ENCODE peak calls at places on chromosomes 11 and 22, in seven cellular contexts. One of them, this sample, is unnamed.
A peak's percentile ranks its signal among the peaks of the same experiment; 100 is the strongest.

GRCh38 chr11:33868646-33869461 is 23.0 kb downstream of the LMO2 start:
- DNase-seq in SK-N-SH: no peak
- DNase-seq in HCT116: no peak
- DNase-seq in H1: peak; percentile 64
- DNase-seq in K562: peak; percentile 65
- DNase-seq in GM12878: no peak
- DNase-seq in HepG2: no peak
- DNase-seq in this sample: no peak

GRCh38 chr22:48938741-48939140 is 888.9 kb downstream of the BRD1 start:
- DNase-seq in H1: peak; percentile 11
- DNase-seq in SK-N-SH: no peak
- DNase-seq in K562: no peak
- DNase-seq in HepG2: no peak
- DNase-seq in GM12878: no peak
- DNase-seq in HCT116: no peak
- DNase-seq in this sample: no peak

GRCh38 chr11:10272132-10272531 is 21.9 kb downstream of the SBF2 start:
- DNase-seq in H1: no peak
- DNase-seq in GM12878: no peak
- DNase-seq in HCT116: no peak
- DNase-seq in K562: no peak
- DNase-seq in HepG2: no peak
- DNase-seq in SK-N-SH: no peak
- DNase-seq in this sample: no peak

GRCh38 chr11:114142646-114143045 is 83.1 kb downstream of the ZBTB16 start:
- DNase-seq in K562: no peak
- DNase-seq in GM12878: no peak
- DNase-seq in HCT116: no peak
- DNase-seq in SK-N-SH: no peak
- DNase-seq in H1: no peak
- DNase-seq in HepG2: no peak
- DNase-seq in this sample: no peak

GRCh38 chr11:123561046-123561781 is 93.2 kb downstream of the SCN3B start:
- DNase-seq in HepG2: peak; percentile 7
- DNase-seq in HCT116: no peak
- DNase-seq in K562: no peak
- DNase-seq in SK-N-SH: peak; percentile 83
- DNase-seq in GM12878: no peak
- DNase-seq in H1: no peak
- DNase-seq in this sample: peak; percentile 74

GRCh38 chr11:20303451-20303965 is 60.0 kb upstream of the HTATIP2 start:
- DNase-seq in SK-N-SH: no peak
- DNase-seq in GM12878: no peak
- DNase-seq in K562: no peak
- DNase-seq in H1: no peak
- DNase-seq in HepG2: no peak
- DNase-seq in HCT116: no peak
- DNase-seq in this sample: no peak

GRCh38 chr11:36848675-36849074 is 250.6 kb upstream of the RAG2 start:
- DNase-seq in HepG2: no peak
- DNase-seq in K562: no peak
- DNase-seq in HCT116: no peak
- DNase-seq in H1: no peak
- DNase-seq in GM12878: no peak
- DNase-seq in SK-N-SH: no peak
- DNase-seq in this sample: no peak

GRCh38 chr11:131038597-131038996 is 122.3 kb upstream of the SNX19 start:
- DNase-seq in SK-N-SH: peak; percentile 37
- DNase-seq in HepG2: no peak
- DNase-seq in K562: peak; percentile 36
- DNase-seq in HCT116: no peak
- DNase-seq in GM12878: no peak
- DNase-seq in H1: no peak
- DNase-seq in this sample: peak; percentile 62

GRCh38 chr22:46737105-46737975 is 712 bp downstream of the CERK start:
- DNase-seq in SK-N-SH: no peak
- DNase-seq in K562: peak; percentile 70
- DNase-seq in GM12878: no peak
- DNase-seq in H1: peak; percentile 66
- DNase-seq in HCT116: no peak
- DNase-seq in HepG2: no peak
- DNase-seq in this sample: no peak

GRCh38 chr11:109864834-109865557 is 228.2 kb upstream of the ZC3H12C start:
- DNase-seq in HCT116: no peak
- DNase-seq in H1: no peak
- DNase-seq in SK-N-SH: no peak
- DNase-seq in K562: no peak
- DNase-seq in GM12878: no peak
- DNase-seq in HepG2: no peak
- DNase-seq in this sample: no peak

GRCh38 chr22:31284756-31285155 is 7.5 kb downstream of the PIK3IP1 start:
- DNase-seq in HepG2: no peak
- DNase-seq in H1: no peak
- DNase-seq in SK-N-SH: no peak
- DNase-seq in HCT116: no peak
- DNase-seq in K562: no peak
- DNase-seq in GM12878: no peak
- DNase-seq in this sample: no peak

GRCh38 chr22:46041642-46042041 is 64.7 kb upstream of the WNT7B start:
- DNase-seq in HepG2: no peak
- DNase-seq in SK-N-SH: no peak
- DNase-seq in H1: no peak
- DNase-seq in K562: no peak
- DNase-seq in GM12878: no peak
- DNase-seq in HCT116: no peak
- DNase-seq in this sample: no peak

GRCh38 chr11:67409261-67409666 is 5.4 kb downstream of the TBC1D10C start:
- DNase-seq in HCT116: no peak
- DNase-seq in K562: no peak
- DNase-seq in HepG2: no peak
- DNase-seq in GM12878: no peak
- DNase-seq in SK-N-SH: no peak
- DNase-seq in H1: no peak
- DNase-seq in this sample: no peak

GRCh38 chr11:126430581-126431320 is 75.3 kb downstream of the ST3GAL4 start:
- DNase-seq in H1: no peak
- DNase-seq in GM12878: no peak
- DNase-seq in HCT116: no peak
- DNase-seq in K562: no peak
- DNase-seq in HepG2: no peak
- DNase-seq in SK-N-SH: no peak
- DNase-seq in this sample: no peak

GRCh38 chr11:92455221-92455790 is 230.7 kb downstream of the FAT3 start:
- DNase-seq in SK-N-SH: no peak
- DNase-seq in HepG2: no peak
- DNase-seq in H1: no peak
- DNase-seq in HCT116: no peak
- DNase-seq in K562: no peak
- DNase-seq in GM12878: no peak
- DNase-seq in this sample: no peak

GRCh38 chr11:92453055-92453454 is 228.4 kb downstream of the FAT3 start:
- DNase-seq in SK-N-SH: no peak
- DNase-seq in HCT116: no peak
- DNase-seq in K562: no peak
- DNase-seq in HepG2: no peak
- DNase-seq in GM12878: no peak
- DNase-seq in H1: no peak
- DNase-seq in this sample: no peak

GRCh38 chr11:92461478-92461877 is 236.9 kb downstream of the FAT3 start:
- DNase-seq in GM12878: no peak
- DNase-seq in HepG2: no peak
- DNase-seq in SK-N-SH: no peak
- DNase-seq in K562: no peak
- DNase-seq in HCT116: no peak
- DNase-seq in H1: no peak
- DNase-seq in this sample: no peak

DNA sequence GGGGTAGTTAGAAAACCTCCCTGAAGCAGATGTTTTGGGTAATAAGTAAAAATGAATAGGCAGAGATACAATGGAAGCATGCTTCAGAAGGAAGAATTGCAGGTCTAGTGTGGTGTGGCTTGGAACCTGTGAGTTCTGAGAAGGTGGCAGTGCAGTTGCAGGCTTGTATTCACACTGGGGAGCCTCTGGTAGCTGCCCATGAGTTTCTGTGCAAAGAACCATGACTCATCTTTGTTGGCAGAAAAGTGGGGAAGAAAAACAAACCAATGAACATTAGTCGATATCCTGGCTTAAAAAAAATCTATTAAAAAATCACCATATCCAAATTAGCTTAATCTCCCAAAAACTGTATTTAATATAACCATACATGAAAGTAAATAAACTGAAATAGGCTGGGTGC is 232.6 kb downstream of the FAT3 start:
- DNase-seq in SK-N-SH: no peak
- DNase-seq in K562: no peak
- DNase-seq in GM12878: no peak
- DNase-seq in HepG2: no peak
- DNase-seq in HCT116: no peak
- DNase-seq in H1: no peak
- DNase-seq in this sample: no peak
- TF ChIP-seq JUND in SK-N-SH: no peak
- TF ChIP-seq JUND in K562: no peak
- TF ChIP-seq JUND in GM12878: no peak
- TF ChIP-seq JUND in HepG2: no peak
- TF ChIP-seq JUND in HCT116: no peak
- TF ChIP-seq JUND in H1: no peak
- TF ChIP-seq JUND in this sample: no peak

GRCh38 chr22:44292007-44292370 is 20.8 kb downstream of the SHISAL1 start:
- DNase-seq in HCT116: no peak
- DNase-seq in HepG2: no peak
- DNase-seq in GM12878: no peak
- DNase-seq in K562: no peak
- DNase-seq in SK-N-SH: no peak
- DNase-seq in H1: no peak
- DNase-seq in this sample: no peak

GRCh38 chr22:44287121-44287693 is 25.5 kb downstream of the SHISAL1 start:
- DNase-seq in GM12878: no peak
- DNase-seq in SK-N-SH: no peak
- DNase-seq in HCT116: no peak
- DNase-seq in K562: no peak
- DNase-seq in HepG2: no peak
- DNase-seq in H1: no peak
- DNase-seq in this sample: no peak

GRCh38 chr22:44291265-44292006 is 21.3 kb downstream of the SHISAL1 start:
- DNase-seq in HCT116: no peak
- DNase-seq in H1: no peak
- DNase-seq in GM12878: no peak
- DNase-seq in SK-N-SH: no peak
- DNase-seq in K562: no peak
- DNase-seq in HepG2: no peak
- DNase-seq in this sample: no peak

GRCh38 chr22:44288951-44289350 is 23.8 kb downstream of the SHISAL1 start:
- DNase-seq in HCT116: no peak
- DNase-seq in HepG2: peak; percentile 8
- DNase-seq in K562: no peak
- DNase-seq in SK-N-SH: no peak
- DNase-seq in H1: no peak
- DNase-seq in GM12878: no peak
- DNase-seq in this sample: no peak

GRCh38 chr22:44289429-44290171 is 23.2 kb downstream of the SHISAL1 start:
- DNase-seq in HepG2: no peak
- DNase-seq in HCT116: no peak
- DNase-seq in K562: no peak
- DNase-seq in GM12878: no peak
- DNase-seq in H1: no peak
- DNase-seq in SK-N-SH: peak; percentile 67
- DNase-seq in this sample: no peak
- TF ChIP-seq JUND in HepG2: no peak
- TF ChIP-seq JUND in HCT116: no peak
- TF ChIP-seq JUND in K562: no peak
- TF ChIP-seq JUND in GM12878: no peak
- TF ChIP-seq JUND in H1: no peak
- TF ChIP-seq JUND in SK-N-SH: no peak
- TF ChIP-seq JUND in this sample: no peak

GRCh38 chr11:22130462-22131053 is 62.3 kb upstream of the ANO5 start:
- DNase-seq in HepG2: no peak
- DNase-seq in K562: no peak
- DNase-seq in HCT116: no peak
- DNase-seq in H1: peak; percentile 49
- DNase-seq in GM12878: no peak
- DNase-seq in SK-N-SH: peak; percentile 23
- DNase-seq in this sample: peak; percentile 30
- TF ChIP-seq JUND in HepG2: no peak
- TF ChIP-seq JUND in K562: no peak
- TF ChIP-seq JUND in HCT116: no peak
- TF ChIP-seq JUND in H1: no peak
- TF ChIP-seq JUND in GM12878: no peak
- TF ChIP-seq JUND in SK-N-SH: no peak
- TF ChIP-seq JUND in this sample: no peak

GRCh38 chr11:101860694-101861371 is 54.0 kb upstream of the CEP126 start:
- DNase-seq in H1: no peak
- DNase-seq in HCT116: peak; percentile 57
- DNase-seq in SK-N-SH: peak; percentile 30
- DNase-seq in K562: peak; percentile 10
- DNase-seq in HepG2: peak; percentile 56
- DNase-seq in GM12878: no peak
- DNase-seq in this sample: peak; percentile 65
- TF ChIP-seq JUND in H1: no peak
- TF ChIP-seq JUND in HCT116: no peak
- TF ChIP-seq JUND in SK-N-SH: no peak
- TF ChIP-seq JUND in K562: no peak
- TF ChIP-seq JUND in HepG2: no peak
- TF ChIP-seq JUND in GM12878: no peak
- TF ChIP-seq JUND in this sample: no peak